ENCODE peak calls at places on chromosomes 13 and 19, in four cellular contexts. F is PC-3, P is spleen, O is thoracic aorta. D is an unnamed sample.

GRCh38 chr13:90447034-90447734 is 900.3 kb upstream of the MIR17HG start:
- DNase-seq in O (no peak), F (peak; percentile 39), P (no peak), D (no peak)

GRCh38 chr13:27824121-27824520 is 31.8 kb downstream of the GSX1 start:
- DNase-seq in P (no peak), F (no peak), O (no peak), D (no peak)

GRCh38 chr13:47327856-47328255 is 431.0 kb upstream of the HTR2A start:
- DNase-seq in O (no peak), P (no peak), F (no peak), D (no peak)

GRCh38 chr13:113454936-113455335 is 1.6 kb upstream of the ADPRHL1 start:
- DNase-seq in O (no peak), P (no peak), F (no peak), D (no peak)

GRCh38 chr13:106063591-106064308 is 471.7 kb downstream of the EFNB2 start:
- DNase-seq in O (no peak), F (peak; percentile 41), P (no peak), D (peak; percentile 16)

GRCh38 chr19:18009412-18010066 is 1.6 kb downstream of the ARRDC2 start:
- DNase-seq in O (no peak), P (no peak), F (peak; percentile 77), D (no peak)

GRCh38 chr13:72127031-72127430 is 260.0 kb upstream of the DACH1 start:
- DNase-seq in P (no peak), O (no peak), F (peak; percentile 83), D (no peak)

GRCh38 chr19:42206871-42207755 is 10.4 kb downstream of the DEDD2 start:
- DNase-seq in P (no peak), F (peak; percentile 88), O (no peak), D (peak; percentile 89)

GRCh38 chr19:16794456-16794855 is 34.7 kb upstream of the SIN3B start:
- DNase-seq in O (no peak), F (no peak), P (no peak), D (no peak)

GRCh38 chr19:47848871-47849473 is 10.1 kb upstream of the TPRX2 start:
- DNase-seq in O (no peak), F (no peak), P (peak; percentile 23), D (no peak)

GRCh38 chr19:58196911-58197616 is 14.2 kb downstream of the ZNF274 start:
- DNase-seq in F (peak; percentile 28), O (no peak), P (no peak), D (no peak)

GRCh38 chr19:41302624-41303351 is 7.2 kb upstream of the CCDC97 start:
- DNase-seq in O (no peak), P (peak; percentile 92), F (no peak), D (no peak)

GRCh38 chr19:40721140-40721486 is 4.2 kb downstream of the ITPKC start:
- DNase-seq in F (no peak), P (no peak), O (no peak), D (no peak)

GRCh38 chr13:28406728-28407266 is 88.1 kb downstream of the FLT1 start:
- DNase-seq in P (no peak), O (no peak), F (no peak), D (no peak)

GRCh38 chr13:94656766-94657165 is 55.1 kb downstream of the GPR180 start:
- DNase-seq in F (peak; percentile 76), O (no peak), P (no peak), D (peak; percentile 47)

GRCh38 chr13:59444210-59444857 is 719.4 kb downstream of the DIAPH3 start:
- DNase-seq in F (no peak), O (no peak), P (no peak), D (no peak)

GRCh38 chr19:38880882-38881609 is 3.0 kb upstream of the RINL start:
- DNase-seq in P (peak; percentile 73), F (no peak), O (no peak), D (no peak)

GRCh38 chr13:90201676-90202425 is 1145.6 kb upstream of the MIR17HG start:
- DNase-seq in F (no peak), O (no peak), P (no peak), D (no peak)

GRCh38 chr19:21607453-21607852 is 102.1 kb downstream of the ZNF429 start:
- DNase-seq in P (no peak), O (no peak), F (no peak), D (no peak)
- H3K27ac ChIP-seq in P (no peak overlapping the region), O (no peak overlapping the region), F (no peak overlapping the region), D (no peak overlapping the region)

DNA sequence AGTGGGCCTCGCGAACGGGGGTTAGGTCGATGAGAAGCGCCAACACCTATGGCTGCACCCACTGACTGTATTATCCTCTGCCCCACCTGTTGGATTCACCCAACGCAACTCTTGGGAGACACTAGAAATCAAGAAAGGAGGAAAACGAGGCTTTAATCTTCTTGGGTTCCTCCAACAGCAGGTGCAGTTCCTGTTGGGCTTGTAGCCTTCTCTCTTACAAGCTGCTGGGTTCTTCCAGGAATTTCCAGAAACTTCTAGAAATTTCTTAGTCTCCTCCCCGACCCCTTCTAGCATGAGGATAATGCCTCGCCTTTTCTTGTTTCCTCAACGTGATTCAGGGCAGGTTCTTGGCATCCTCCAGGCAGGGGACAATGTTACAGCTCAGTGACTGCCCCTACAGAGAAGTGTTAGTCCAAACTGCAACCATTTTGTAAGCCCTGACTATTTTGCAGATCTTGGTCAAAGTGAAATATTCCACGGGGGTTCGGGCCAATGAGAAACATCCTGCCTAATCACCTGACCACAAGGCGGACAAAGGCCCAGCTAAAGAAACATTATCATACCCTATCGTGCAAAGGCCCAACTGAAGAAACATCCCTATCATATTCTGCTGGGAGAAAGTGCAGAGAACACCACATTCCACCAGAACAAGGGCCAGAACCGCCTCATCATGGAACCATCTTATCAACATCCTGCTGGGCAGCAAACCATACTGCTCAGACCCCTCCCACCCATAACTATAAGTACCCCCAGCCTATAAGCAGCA is 598 bp upstream of the PNMA8A start:
- DNase-seq in F (no peak), O (no peak), P (no peak), D (no peak)
- H3K27ac ChIP-seq in F (no peak overlapping the region), O (peak overlapping the region; percentile 85), P (no peak overlapping the region), D (peak overlapping the region; percentile 65)

DNA sequence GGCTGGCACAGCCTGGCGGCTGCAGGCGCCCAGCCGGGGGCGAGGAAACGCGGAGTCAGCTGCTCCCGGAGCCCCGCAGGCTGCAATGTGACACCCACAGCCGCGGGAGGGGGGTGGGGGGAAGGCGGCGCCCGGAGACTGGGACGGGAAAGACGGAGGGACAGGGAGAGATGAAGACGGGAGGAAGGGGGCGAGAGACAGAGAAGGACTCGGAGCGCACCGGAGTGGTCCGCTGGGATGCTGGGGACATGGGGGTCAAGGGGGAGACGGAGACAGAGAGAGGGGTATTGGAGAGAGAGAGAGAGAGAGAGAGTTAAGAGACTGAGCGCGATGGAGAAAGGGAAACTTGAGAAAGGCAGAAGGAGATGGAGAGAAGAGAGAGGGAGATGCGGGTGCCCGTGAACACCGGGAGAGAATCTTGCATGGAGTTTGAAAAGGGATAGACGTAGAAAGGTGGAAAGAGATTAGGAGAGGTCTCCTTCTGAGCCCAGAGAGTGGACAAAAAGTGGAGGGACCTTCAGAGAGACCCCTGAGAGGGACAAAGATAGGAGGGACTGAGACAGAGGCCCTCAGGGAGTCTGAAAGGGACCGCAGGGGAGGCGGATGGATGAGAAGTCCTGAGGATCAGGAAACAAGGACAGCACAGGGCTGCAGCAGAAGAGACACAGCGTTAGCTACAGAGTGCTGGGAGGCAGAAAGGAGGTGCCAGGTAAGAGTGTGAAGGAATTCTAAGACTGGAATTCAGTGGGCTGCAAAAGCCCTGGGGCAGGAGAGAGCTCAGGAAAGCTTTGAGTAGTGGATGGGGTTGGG is 1.0 kb downstream of the SCN1B start:
- DNase-seq in F (peak; percentile 30), O (no peak), P (no peak), D (no peak)
- H3K27ac ChIP-seq in F (no peak overlapping the region), O (no peak overlapping the region), P (no peak overlapping the region), D (peak overlapping the region; percentile 61)

GRCh38 chr13:34678154-34678553 is 263.9 kb upstream of the NBEA start:
- DNase-seq in P (no peak), O (no peak), F (peak; percentile 77), D (peak; percentile 13)

GRCh38 chr13:34672631-34673030 is 269.4 kb upstream of the NBEA start:
- DNase-seq in P (no peak), O (no peak), F (no peak), D (no peak)

GRCh38 chr13:34671136-34671535 is 270.9 kb upstream of the NBEA start:
- DNase-seq in P (no peak), O (no peak), F (no peak), D (no peak)

GRCh38 chr13:34675626-34676025 is 266.4 kb upstream of the NBEA start:
- DNase-seq in F (no peak), P (no peak), O (no peak), D (no peak)
- H3K27ac ChIP-seq in F (no peak overlapping the region), P (no peak overlapping the region), O (no peak overlapping the region), D (no peak overlapping the region)

D was measured in RWPE1.